ENCODE peak calls at places on chromosomes 13 and 19, in six cellular contexts. One of them, this sample, is unnamed.

GRCh38 chr19:54464044-54464623 is 556 bp upstream of the LENG9 start:
- DNase-seq in ecto neural progenitor cell: peak; percentile 86
- DNase-seq in activated naive CD4-positive, alpha-beta T cell treated with anti-CD3 and anti-CD28 coated beads for 36 hours: peak; percentile 99
- DNase-seq in colonic mucosa: peak; percentile 97
- DNase-seq in NCI-H1417: peak; percentile 72
- DNase-seq in heart left ventricle: peak; percentile 78
- DNase-seq in this sample: no peak

GRCh38 chr13:33872005-33872351 is 54.0 kb downstream of the RFC3 start:
- DNase-seq in heart left ventricle: no peak
- DNase-seq in colonic mucosa: no peak
- DNase-seq in activated naive CD4-positive, alpha-beta T cell treated with anti-CD3 and anti-CD28 coated beads for 36 hours: no peak
- DNase-seq in ecto neural progenitor cell: no peak
- DNase-seq in NCI-H1417: no peak
- DNase-seq in this sample: no peak

GRCh38 chr19:3565177-3565576 is 7.6 kb upstream of the HMG20B start:
- DNase-seq in colonic mucosa: no peak
- DNase-seq in ecto neural progenitor cell: no peak
- DNase-seq in NCI-H1417: no peak
- DNase-seq in activated naive CD4-positive, alpha-beta T cell treated with anti-CD3 and anti-CD28 coated beads for 36 hours: no peak
- DNase-seq in heart left ventricle: no peak
- DNase-seq in this sample: no peak

GRCh38 chr19:33227242-33227650 is 1.6 kb upstream of the SLC7A10 start:
- DNase-seq in ecto neural progenitor cell: no peak
- DNase-seq in heart left ventricle: no peak
- DNase-seq in NCI-H1417: no peak
- DNase-seq in activated naive CD4-positive, alpha-beta T cell treated with anti-CD3 and anti-CD28 coated beads for 36 hours: no peak
- DNase-seq in colonic mucosa: no peak
- DNase-seq in this sample: no peak

GRCh38 chr13:70668293-70668692 is 560.0 kb upstream of the KLHL1 start:
- DNase-seq in activated naive CD4-positive, alpha-beta T cell treated with anti-CD3 and anti-CD28 coated beads for 36 hours: no peak
- DNase-seq in colonic mucosa: no peak
- DNase-seq in NCI-H1417: peak; percentile 50
- DNase-seq in ecto neural progenitor cell: no peak
- DNase-seq in heart left ventricle: no peak
- DNase-seq in this sample: no peak

GRCh38 chr19:33396701-33397535 is 23.4 kb downstream of the CEBPG start:
- DNase-seq in ecto neural progenitor cell: no peak
- DNase-seq in NCI-H1417: no peak
- DNase-seq in colonic mucosa: no peak
- DNase-seq in heart left ventricle: no peak
- DNase-seq in activated naive CD4-positive, alpha-beta T cell treated with anti-CD3 and anti-CD28 coated beads for 36 hours: no peak
- DNase-seq in this sample: no peak

GRCh38 chr13:38372818-38373217 is 23.2 kb downstream of the UFM1 start:
- DNase-seq in ecto neural progenitor cell: no peak
- DNase-seq in colonic mucosa: no peak
- DNase-seq in activated naive CD4-positive, alpha-beta T cell treated with anti-CD3 and anti-CD28 coated beads for 36 hours: no peak
- DNase-seq in heart left ventricle: no peak
- DNase-seq in NCI-H1417: no peak
- DNase-seq in this sample: no peak

GRCh38 chr13:89982406-89983085 is 1364.9 kb upstream of the MIR17HG start:
- DNase-seq in colonic mucosa: no peak
- DNase-seq in NCI-H1417: no peak
- DNase-seq in activated naive CD4-positive, alpha-beta T cell treated with anti-CD3 and anti-CD28 coated beads for 36 hours: no peak
- DNase-seq in ecto neural progenitor cell: no peak
- DNase-seq in heart left ventricle: no peak
- DNase-seq in this sample: no peak

GRCh38 chr19:54893406-54893805 is 12.5 kb upstream of the NCR1 start:
- DNase-seq in heart left ventricle: no peak
- DNase-seq in ecto neural progenitor cell: no peak
- DNase-seq in colonic mucosa: no peak
- DNase-seq in activated naive CD4-positive, alpha-beta T cell treated with anti-CD3 and anti-CD28 coated beads for 36 hours: no peak
- DNase-seq in NCI-H1417: no peak
- DNase-seq in this sample: no peak

GRCh38 chr19:30848626-30849322 is 476.6 kb downstream of the ZNF536 start:
- DNase-seq in ecto neural progenitor cell: no peak
- DNase-seq in colonic mucosa: no peak
- DNase-seq in heart left ventricle: no peak
- DNase-seq in activated naive CD4-positive, alpha-beta T cell treated with anti-CD3 and anti-CD28 coated beads for 36 hours: no peak
- DNase-seq in NCI-H1417: peak; percentile 19
- DNase-seq in this sample: no peak

GRCh38 chr19:15679089-15679488 is 6.2 kb downstream of the CYP4F12 start:
- DNase-seq in NCI-H1417: no peak
- DNase-seq in activated naive CD4-positive, alpha-beta T cell treated with anti-CD3 and anti-CD28 coated beads for 36 hours: no peak
- DNase-seq in ecto neural progenitor cell: no peak
- DNase-seq in heart left ventricle: no peak
- DNase-seq in colonic mucosa: no peak
- DNase-seq in this sample: no peak

GRCh38 chr19:48629297-48629598 is 7.9 kb downstream of the DBP start:
- DNase-seq in ecto neural progenitor cell: no peak
- DNase-seq in activated naive CD4-positive, alpha-beta T cell treated with anti-CD3 and anti-CD28 coated beads for 36 hours: no peak
- DNase-seq in NCI-H1417: peak; percentile 66
- DNase-seq in colonic mucosa: no peak
- DNase-seq in heart left ventricle: no peak
- DNase-seq in this sample: no peak

GRCh38 chr19:2286402-2287140 is 4.6 kb upstream of the PEAK3 start:
- DNase-seq in activated naive CD4-positive, alpha-beta T cell treated with anti-CD3 and anti-CD28 coated beads for 36 hours: no peak
- DNase-seq in colonic mucosa: no peak
- DNase-seq in heart left ventricle: no peak
- DNase-seq in ecto neural progenitor cell: no peak
- DNase-seq in NCI-H1417: no peak
- DNase-seq in this sample: no peak

GRCh38 chr13:79709526-79709925 is 228.6 kb downstream of the NDFIP2 start:
- DNase-seq in heart left ventricle: no peak
- DNase-seq in colonic mucosa: no peak
- DNase-seq in NCI-H1417: no peak
- DNase-seq in ecto neural progenitor cell: no peak
- DNase-seq in activated naive CD4-positive, alpha-beta T cell treated with anti-CD3 and anti-CD28 coated beads for 36 hours: no peak
- DNase-seq in this sample: no peak

GRCh38 chr13:50911051-50911690 is 1.6 kb downstream of the RNASEH2B start:
- DNase-seq in ecto neural progenitor cell: no peak
- DNase-seq in colonic mucosa: no peak
- DNase-seq in activated naive CD4-positive, alpha-beta T cell treated with anti-CD3 and anti-CD28 coated beads for 36 hours: no peak
- DNase-seq in heart left ventricle: no peak
- DNase-seq in NCI-H1417: no peak
- DNase-seq in this sample: no peak

GRCh38 chr19:20558011-20558410 is 7.6 kb downstream of the ZNF737 start:
- DNase-seq in NCI-H1417: no peak
- DNase-seq in activated naive CD4-positive, alpha-beta T cell treated with anti-CD3 and anti-CD28 coated beads for 36 hours: peak; percentile 7
- DNase-seq in heart left ventricle: no peak
- DNase-seq in ecto neural progenitor cell: no peak
- DNase-seq in colonic mucosa: no peak
- DNase-seq in this sample: no peak

GRCh38 chr19:45403781-45404556 is 900 bp downstream of the PPP1R13L start:
- DNase-seq in ecto neural progenitor cell: peak; percentile 78
- DNase-seq in heart left ventricle: peak; percentile 70
- DNase-seq in activated naive CD4-positive, alpha-beta T cell treated with anti-CD3 and anti-CD28 coated beads for 36 hours: peak; percentile 73
- DNase-seq in NCI-H1417: peak; percentile 17
- DNase-seq in colonic mucosa: peak; percentile 82
- DNase-seq in this sample: no peak

GRCh38 chr13:24741016-24741662 is 22.8 kb upstream of the RNF17 start:
- DNase-seq in activated naive CD4-positive, alpha-beta T cell treated with anti-CD3 and anti-CD28 coated beads for 36 hours: no peak
- DNase-seq in heart left ventricle: no peak
- DNase-seq in NCI-H1417: peak; percentile 1
- DNase-seq in colonic mucosa: no peak
- DNase-seq in ecto neural progenitor cell: no peak
- DNase-seq in this sample: peak; percentile 81

GRCh38 chr13:106530209-106530906 is 5.1 kb downstream of the EFNB2 start:
- DNase-seq in activated naive CD4-positive, alpha-beta T cell treated with anti-CD3 and anti-CD28 coated beads for 36 hours: no peak
- DNase-seq in ecto neural progenitor cell: no peak
- DNase-seq in colonic mucosa: peak; percentile 34
- DNase-seq in NCI-H1417: no peak
- DNase-seq in heart left ventricle: no peak
- DNase-seq in this sample: no peak

GRCh38 chr19:12947702-12948596 is 2.3 kb downstream of the RAD23A start:
- DNase-seq in activated naive CD4-positive, alpha-beta T cell treated with anti-CD3 and anti-CD28 coated beads for 36 hours: no peak
- DNase-seq in ecto neural progenitor cell: no peak
- DNase-seq in colonic mucosa: no peak
- DNase-seq in heart left ventricle: no peak
- DNase-seq in NCI-H1417: no peak
- DNase-seq in this sample: no peak

GRCh38 chr19:35755550-35756371 is 1.1 kb downstream of the HSPB6 start:
- DNase-seq in activated naive CD4-positive, alpha-beta T cell treated with anti-CD3 and anti-CD28 coated beads for 36 hours: peak; percentile 53
- DNase-seq in ecto neural progenitor cell: no peak
- DNase-seq in colonic mucosa: peak; percentile 73
- DNase-seq in heart left ventricle: peak; percentile 89
- DNase-seq in NCI-H1417: peak; percentile 23
- DNase-seq in this sample: peak; percentile 97

GRCh38 chr19:45637890-45638667 is 1.1 kb downstream of the EML2 start:
- DNase-seq in heart left ventricle: no peak
- DNase-seq in activated naive CD4-positive, alpha-beta T cell treated with anti-CD3 and anti-CD28 coated beads for 36 hours: no peak
- DNase-seq in ecto neural progenitor cell: no peak
- DNase-seq in colonic mucosa: peak; percentile 84
- DNase-seq in NCI-H1417: no peak
- DNase-seq in this sample: no peak

GRCh38 chr19:722553-723101 is 13.9 kb downstream of the PALM start:
- DNase-seq in colonic mucosa: no peak
- DNase-seq in heart left ventricle: peak; percentile 49
- DNase-seq in ecto neural progenitor cell: no peak
- DNase-seq in NCI-H1417: no peak
- DNase-seq in activated naive CD4-positive, alpha-beta T cell treated with anti-CD3 and anti-CD28 coated beads for 36 hours: no peak
- DNase-seq in this sample: no peak

GRCh38 chr19:289651-290538 is 1.3 kb downstream of the PLPP2 start:
- DNase-seq in NCI-H1417: peak; percentile 21
- DNase-seq in heart left ventricle: no peak
- DNase-seq in activated naive CD4-positive, alpha-beta T cell treated with anti-CD3 and anti-CD28 coated beads for 36 hours: peak; percentile 53
- DNase-seq in ecto neural progenitor cell: no peak
- DNase-seq in colonic mucosa: peak; percentile 74
- DNase-seq in this sample: peak; percentile 86

GRCh38 chr13:105213512-105213911 is 1322.0 kb downstream of the EFNB2 start:
- DNase-seq in activated naive CD4-positive, alpha-beta T cell treated with anti-CD3 and anti-CD28 coated beads for 36 hours: no peak
- DNase-seq in ecto neural progenitor cell: no peak
- DNase-seq in heart left ventricle: no peak
- DNase-seq in NCI-H1417: no peak
- DNase-seq in colonic mucosa: no peak
- DNase-seq in this sample: no peak

GRCh38 chr19:1445185-1445931 is 4.6 kb upstream of the APC2 start:
- DNase-seq in ecto neural progenitor cell: peak; percentile 89
- DNase-seq in colonic mucosa: peak; percentile 76
- DNase-seq in NCI-H1417: peak; percentile 68
- DNase-seq in heart left ventricle: peak; percentile 72
- DNase-seq in activated naive CD4-positive, alpha-beta T cell treated with anti-CD3 and anti-CD28 coated beads for 36 hours: peak; percentile 79
- DNase-seq in this sample: no peak

GRCh38 chr19:11152318-11153062 is 3.1 kb downstream of the SPC24 start:
- DNase-seq in NCI-H1417: no peak
- DNase-seq in ecto neural progenitor cell: no peak
- DNase-seq in heart left ventricle: peak; percentile 73
- DNase-seq in activated naive CD4-positive, alpha-beta T cell treated with anti-CD3 and anti-CD28 coated beads for 36 hours: no peak
- DNase-seq in colonic mucosa: peak; percentile 73
- DNase-seq in this sample: no peak

GRCh38 chr19:12628040-12629022 is 17.6 kb downstream of the ZNF791 start:
- DNase-seq in colonic mucosa: no peak
- DNase-seq in NCI-H1417: no peak
- DNase-seq in heart left ventricle: no peak
- DNase-seq in activated naive CD4-positive, alpha-beta T cell treated with anti-CD3 and anti-CD28 coated beads for 36 hours: no peak
- DNase-seq in ecto neural progenitor cell: no peak
- DNase-seq in this sample: no peak

GRCh38 chr19:35899547-35900214 is 659 bp downstream of the NFKBID start:
- DNase-seq in colonic mucosa: peak; percentile 87
- DNase-seq in ecto neural progenitor cell: peak; percentile 66
- DNase-seq in NCI-H1417: peak; percentile 84
- DNase-seq in heart left ventricle: peak; percentile 88
- DNase-seq in activated naive CD4-positive, alpha-beta T cell treated with anti-CD3 and anti-CD28 coated beads for 36 hours: peak; percentile 91
- DNase-seq in this sample: peak; percentile 93

GRCh38 chr13:72062566-72062965 is 195.6 kb upstream of the DACH1 start:
- DNase-seq in colonic mucosa: peak; percentile 65
- DNase-seq in activated naive CD4-positive, alpha-beta T cell treated with anti-CD3 and anti-CD28 coated beads for 36 hours: no peak
- DNase-seq in ecto neural progenitor cell: peak; percentile 52
- DNase-seq in NCI-H1417: no peak
- DNase-seq in heart left ventricle: no peak
- DNase-seq in this sample: no peak

GRCh38 chr13:108561152-108561551 is 68.3 kb upstream of the MYO16 start:
- DNase-seq in colonic mucosa: no peak
- DNase-seq in NCI-H1417: no peak
- DNase-seq in heart left ventricle: no peak
- DNase-seq in ecto neural progenitor cell: no peak
- DNase-seq in activated naive CD4-positive, alpha-beta T cell treated with anti-CD3 and anti-CD28 coated beads for 36 hours: no peak
- DNase-seq in this sample: no peak

GRCh38 chr13:94617389-94618000 is 15.8 kb downstream of the GPR180 start:
- DNase-seq in activated naive CD4-positive, alpha-beta T cell treated with anti-CD3 and anti-CD28 coated beads for 36 hours: peak; percentile 43
- DNase-seq in colonic mucosa: no peak
- DNase-seq in heart left ventricle: no peak
- DNase-seq in ecto neural progenitor cell: no peak
- DNase-seq in NCI-H1417: peak; percentile 64
- DNase-seq in this sample: no peak

GRCh38 chr13:27110056-27110746 is 61.4 kb downstream of the USP12 start:
- DNase-seq in ecto neural progenitor cell: no peak
- DNase-seq in colonic mucosa: no peak
- DNase-seq in NCI-H1417: no peak
- DNase-seq in activated naive CD4-positive, alpha-beta T cell treated with anti-CD3 and anti-CD28 coated beads for 36 hours: no peak
- DNase-seq in heart left ventricle: no peak
- DNase-seq in this sample: no peak

GRCh38 chr13:69857188-69857821 is 250.3 kb upstream of the ATXN8OS start:
- DNase-seq in ecto neural progenitor cell: no peak
- DNase-seq in NCI-H1417: peak; percentile 72
- DNase-seq in colonic mucosa: no peak
- DNase-seq in heart left ventricle: no peak
- DNase-seq in activated naive CD4-positive, alpha-beta T cell treated with anti-CD3 and anti-CD28 coated beads for 36 hours: no peak
- DNase-seq in this sample: no peak

GRCh38 chr13:29543230-29544215 is 52.0 kb downstream of the SLC7A1 start:
- DNase-seq in NCI-H1417: no peak
- DNase-seq in heart left ventricle: no peak
- DNase-seq in ecto neural progenitor cell: no peak
- DNase-seq in colonic mucosa: peak; percentile 29
- DNase-seq in activated naive CD4-positive, alpha-beta T cell treated with anti-CD3 and anti-CD28 coated beads for 36 hours: peak; percentile 74
- DNase-seq in this sample: no peak

GRCh38 chr19:36916991-36917390 is 859 bp downstream of the ZNF568 start:
- DNase-seq in activated naive CD4-positive, alpha-beta T cell treated with anti-CD3 and anti-CD28 coated beads for 36 hours: no peak
- DNase-seq in colonic mucosa: no peak
- DNase-seq in heart left ventricle: no peak
- DNase-seq in ecto neural progenitor cell: no peak
- DNase-seq in NCI-H1417: no peak
- DNase-seq in this sample: no peak

GRCh38 chr13:90545070-90545840 is 802.2 kb upstream of the MIR17HG start:
- DNase-seq in ecto neural progenitor cell: no peak
- DNase-seq in NCI-H1417: peak; percentile 21
- DNase-seq in activated naive CD4-positive, alpha-beta T cell treated with anti-CD3 and anti-CD28 coated beads for 36 hours: no peak
- DNase-seq in colonic mucosa: no peak
- DNase-seq in heart left ventricle: no peak
- DNase-seq in this sample: no peak

GRCh38 chr19:7705387-7706187 is 3.7 kb upstream of the FCER2 start:
- DNase-seq in colonic mucosa: peak; percentile 40
- DNase-seq in ecto neural progenitor cell: no peak
- DNase-seq in NCI-H1417: no peak
- DNase-seq in heart left ventricle: peak; percentile 47
- DNase-seq in activated naive CD4-positive, alpha-beta T cell treated with anti-CD3 and anti-CD28 coated beads for 36 hours: peak; percentile 94
- DNase-seq in this sample: no peak

This sample was measured in mesenteric fat pad.